ENCODE peak calls at places on chromosome 10, in seven cellular contexts. Q is activated gamma-delta T cell treated with Interleukin-2 at 50 U/mL for 16 hours; V is fibroblast of gingiva; H is mesenteric fat pad; Z is activated T-helper 1 cell treated with anti-CD3 and anti-CD28 coated beads, Interleukin-12 subunit alpha, Interleukin-12 subunit beta, Interleukin-2, Interleukin-4 antibody, amounts not matched to agents 30 ng/mL and 10 ng/mL and 1 ng/mL, durations not matched to agents 14 hours and 24 hours and 36 hours; F is stimulated activated CD8-positive, alpha-beta memory T cell treated with anti-CD3 and anti-CD28 coated beads, Interleukin-4, amount 100 ng/mL, for 1 hour; G is GDM1. U is an unnamed sample.

GRCh38 chr10:68127995-68128394 is 18.7 kb downstream of the MYPN start:
- DNase-seq in Z (no peak), H (no peak), G (no peak), F (no peak), V (no peak), Q (no peak), U (no peak)

GRCh38 chr10:99682752-99683151 is 23.4 kb downstream of the ENTPD7 start:
- DNase-seq in Z (no peak), Q (no peak), V (no peak), G (no peak), F (no peak), H (no peak), U (no peak)

GRCh38 chr10:109922976-109923921 is at the start of gene XPNPEP1:
- DNase-seq in F (peak; percentile 57), Q (peak; percentile 69), H (peak; percentile 97), Z (peak; percentile 81), G (peak; percentile 85), V (peak; percentile 89), U (peak; percentile 71)

GRCh38 chr10:93376372-93377296 is 105.5 kb downstream of the MYOF start:
- DNase-seq in Z (peak; percentile 46), H (no peak), G (peak; percentile 60), F (no peak), Q (peak; percentile 30), V (peak; percentile 80), U (peak; percentile 59)

GRCh38 chr10:71234970-71235681 is 22.8 kb downstream of the UNC5B start:
- DNase-seq in V (peak; percentile 45), Z (no peak), F (no peak), H (no peak), G (no peak), Q (no peak), U (no peak)

GRCh38 chr10:112564337-112564736 is 117.3 kb downstream of the VTI1A start:
- DNase-seq in Q (no peak), V (no peak), Z (no peak), G (no peak), H (no peak), F (no peak), U (no peak)

GRCh38 chr10:52031771-52032170 is 282.3 kb upstream of the DKK1 start:
- DNase-seq in V (peak; percentile 38), G (no peak), F (no peak), Z (no peak), H (no peak), Q (no peak), U (no peak)

GRCh38 chr10:64210211-64210610 is 689.0 kb downstream of the REEP3 start:
- DNase-seq in G (no peak), V (no peak), Q (no peak), F (no peak), Z (no peak), H (no peak), U (no peak)

GRCh38 chr10:103917326-103918052 is 495 bp downstream of the STN1 start:
- DNase-seq in F (no peak), Q (no peak), H (no peak), V (no peak), Z (no peak), G (peak; percentile 56), U (no peak)